ENCODE peak calls at places on chromosome 17, in seven cellular contexts. Y, O, F, L, G, M and R are unnamed samples.

GRCh38 chr17:80645706-80646325 is 101.2 kb downstream of the RPTOR start:
- DNase-seq in M (no peak), G (no peak), F (no peak), Y (no peak), L (no peak), O (no peak), R (no peak)

GRCh38 chr17:68518063-68518815 is 6.0 kb downstream of the PRKAR1A start:
- DNase-seq in F (no peak), O (no peak), G (peak; percentile 33), M (no peak), L (no peak), Y (no peak), R (no peak)

GRCh38 chr17:33811006-33811760 is 443.9 kb upstream of the CCL2 start:
- DNase-seq in F (no peak), M (no peak), G (no peak), L (no peak), Y (no peak), O (no peak), R (peak; percentile 52)

GRCh38 chr17:9768381-9768934 is 22.9 kb downstream of the DHRS7C start:
- DNase-seq in M (no peak), L (peak; percentile 31), F (no peak), O (peak; percentile 25), Y (no peak), G (no peak), R (no peak)

GRCh38 chr17:45835481-45835880 is 9.2 kb upstream of the SPPL2C start:
- DNase-seq in F (no peak), O (no peak), M (no peak), Y (no peak), G (peak; percentile 45), L (no peak), R (no peak)

GRCh38 chr17:31579265-31579664 is 187.8 kb downstream of the RAB11FIP4 start:
- DNase-seq in O (no peak), F (no peak), G (no peak), L (peak; percentile 64), M (no peak), Y (no peak), R (peak; percentile 91)

GRCh38 chr17:65346166-65346565 is 209.0 kb downstream of the RGS9 start:
- DNase-seq in M (no peak), L (no peak), G (no peak), O (no peak), Y (no peak), F (no peak), R (no peak)

GRCh38 chr17:1810450-1811103 is 19.1 kb downstream of the SMYD4 start:
- DNase-seq in M (no peak), F (no peak), G (no peak), L (no peak), O (no peak), Y (no peak), R (no peak)

GRCh38 chr17:63511331-63511730 is 11.8 kb upstream of the KCNH6 start:
- DNase-seq in L (no peak), M (no peak), O (no peak), G (no peak), Y (no peak), F (no peak), R (no peak)

GRCh38 chr17:14046978-14047377 is 22.3 kb upstream of the COX10 start:
- DNase-seq in L (no peak), M (no peak), G (no peak), Y (no peak), O (no peak), F (no peak), R (no peak)

GRCh38 chr17:80461527-80462166 is 14.8 kb downstream of the NPTX1 start:
- DNase-seq in Y (no peak), O (no peak), L (no peak), G (peak; percentile 57), M (no peak), F (no peak), R (no peak)

GRCh38 chr17:81032641-81033422 is 2.1 kb upstream of the BAIAP2 start:
- DNase-seq in Y (no peak), G (peak; percentile 80), M (no peak), F (no peak), O (no peak), L (peak; percentile 45), R (no peak)

DNA sequence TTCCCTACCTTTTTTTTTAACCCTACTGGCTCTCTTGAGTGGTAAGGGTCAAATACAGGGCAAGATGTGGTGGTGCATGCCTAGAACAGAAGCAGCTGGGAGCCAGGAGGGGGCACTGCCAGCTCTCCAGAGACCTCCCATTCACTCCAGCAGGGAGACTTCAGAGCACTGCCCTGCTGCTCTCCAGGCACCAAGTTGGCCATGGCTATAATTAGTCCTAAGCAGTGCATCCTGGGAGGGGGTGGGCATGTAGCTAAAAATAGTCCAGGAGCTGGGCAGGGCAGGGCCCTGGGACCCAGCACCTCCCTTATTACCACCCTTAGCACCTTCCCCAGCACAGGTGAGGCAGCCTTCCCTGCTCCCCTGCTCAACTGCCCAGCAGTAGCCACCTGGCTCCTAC is 3.5 kb downstream of the CORO6 start:
- DNase-seq in L (no peak), M (peak; percentile 74), G (no peak), O (no peak), F (no peak), Y (no peak), R (no peak)
- H3K4me1 ChIP-seq in L (peaks cover 23% of the 10 kb centered on the region), M (peaks cover 86% of the 10 kb centered on the region), G (peaks cover 66% of the 10 kb centered on the region), O (peaks cover 73% of the 10 kb centered on the region), F (peaks cover 81% of the 10 kb centered on the region), Y (peaks cover 55% of the 10 kb centered on the region), R (peaks cover 4% of the 10 kb centered on the region)

GRCh38 chr17:77285594-77286390 is 145.0 kb downstream of the SEC14L1 start:
- DNase-seq in M (peak; percentile 33), F (peak; percentile 25), G (peak; percentile 85), O (no peak), L (no peak), Y (no peak), R (peak; percentile 38)
- H3K4me3 ChIP-seq in M (no peak overlapping the region), F (no peak overlapping the region), G (no peak overlapping the region), O (no peak overlapping the region), L (no peak overlapping the region), Y (no peak overlapping the region), R (no peak overlapping the region)

GRCh38 chr17:57342141-57342540 is 85.8 kb downstream of the MSI2 start:
- DNase-seq in O (no peak), Y (no peak), F (no peak), M (no peak), L (no peak), G (no peak), R (no peak)

GRCh38 chr17:57341611-57342010 is 85.3 kb downstream of the MSI2 start:
- DNase-seq in F (no peak), G (no peak), L (no peak), O (no peak), M (no peak), Y (no peak), R (no peak)

GRCh38 chr17:57338257-57338919 is 82.1 kb downstream of the MSI2 start:
- DNase-seq in O (peak; percentile 16), Y (no peak), L (no peak), M (no peak), G (no peak), F (no peak), R (no peak)

GRCh38 chr17:57342963-57343589 is 86.8 kb downstream of the MSI2 start:
- DNase-seq in Y (no peak), G (no peak), L (no peak), F (no peak), M (no peak), O (peak; percentile 73), R (no peak)

GRCh38 chr17:57340160-57340981 is 84.0 kb downstream of the MSI2 start:
- DNase-seq in M (no peak), L (no peak), O (peak; percentile 75), Y (no peak), F (no peak), G (no peak), R (no peak)
- H3K4me1 ChIP-seq in M (peaks cover 46% of the 10 kb centered on the region), L (peaks cover 16% of the 10 kb centered on the region), O (peaks cover 16% of the 10 kb centered on the region), Y (peaks cover 3% of the 10 kb centered on the region), F (peaks cover 13% of the 10 kb centered on the region), G (no peaks in the 10 kb centered on the region), R (no peaks in the 10 kb centered on the region)

GRCh38 chr17:59762022-59762825 is 54.8 kb downstream of the VMP1 start:
- DNase-seq in F (no peak), L (no peak), O (no peak), Y (no peak), G (no peak), M (no peak), R (no peak)

GRCh38 chr17:59764292-59764741 is 56.9 kb downstream of the VMP1 start:
- DNase-seq in G (no peak), F (no peak), Y (no peak), L (no peak), O (no peak), M (no peak), R (no peak)

GRCh38 chr17:59761385-59762021 is 54.0 kb downstream of the VMP1 start:
- DNase-seq in L (peak; percentile 47), G (no peak), M (no peak), Y (no peak), F (no peak), O (no peak), R (no peak)

GRCh38 chr17:59763861-59764260 is 56.4 kb downstream of the VMP1 start:
- DNase-seq in M (no peak), O (no peak), G (no peak), F (no peak), L (no peak), Y (no peak), R (no peak)

DNA sequence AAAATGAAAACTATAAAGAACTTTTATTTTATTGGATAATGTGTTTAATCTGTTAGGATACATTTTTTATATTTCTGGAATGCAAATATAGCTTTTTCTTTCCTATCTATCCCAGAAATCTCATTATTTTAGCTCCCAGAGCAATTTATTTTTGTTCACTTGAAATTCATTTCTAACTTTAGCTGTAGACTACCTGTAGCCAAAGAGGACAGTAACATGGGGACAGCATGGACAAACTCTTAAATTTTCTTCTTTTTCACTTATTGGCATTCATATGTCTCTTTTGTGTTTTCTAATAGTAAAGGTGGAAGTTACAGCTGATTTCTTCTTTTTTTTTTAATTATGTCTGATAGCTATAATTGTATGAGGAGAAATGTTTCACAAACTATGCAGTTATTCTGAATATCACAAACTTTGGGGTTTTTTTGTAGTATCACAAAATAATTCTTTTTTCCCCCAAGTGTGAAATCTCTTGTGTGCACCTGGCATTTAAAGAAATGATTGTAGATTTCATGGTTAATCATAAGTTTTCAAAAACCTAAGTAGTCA is 55.4 kb downstream of the VMP1 start:
- DNase-seq in F (no peak), O (no peak), L (no peak), Y (no peak), G (no peak), M (no peak), R (no peak)
- H3K4me3 ChIP-seq in F (no peak overlapping the region), O (no peak overlapping the region), L (no peak overlapping the region), Y (no peak overlapping the region), G (no peak overlapping the region), M (no peak overlapping the region), R (no peak overlapping the region)

DNA sequence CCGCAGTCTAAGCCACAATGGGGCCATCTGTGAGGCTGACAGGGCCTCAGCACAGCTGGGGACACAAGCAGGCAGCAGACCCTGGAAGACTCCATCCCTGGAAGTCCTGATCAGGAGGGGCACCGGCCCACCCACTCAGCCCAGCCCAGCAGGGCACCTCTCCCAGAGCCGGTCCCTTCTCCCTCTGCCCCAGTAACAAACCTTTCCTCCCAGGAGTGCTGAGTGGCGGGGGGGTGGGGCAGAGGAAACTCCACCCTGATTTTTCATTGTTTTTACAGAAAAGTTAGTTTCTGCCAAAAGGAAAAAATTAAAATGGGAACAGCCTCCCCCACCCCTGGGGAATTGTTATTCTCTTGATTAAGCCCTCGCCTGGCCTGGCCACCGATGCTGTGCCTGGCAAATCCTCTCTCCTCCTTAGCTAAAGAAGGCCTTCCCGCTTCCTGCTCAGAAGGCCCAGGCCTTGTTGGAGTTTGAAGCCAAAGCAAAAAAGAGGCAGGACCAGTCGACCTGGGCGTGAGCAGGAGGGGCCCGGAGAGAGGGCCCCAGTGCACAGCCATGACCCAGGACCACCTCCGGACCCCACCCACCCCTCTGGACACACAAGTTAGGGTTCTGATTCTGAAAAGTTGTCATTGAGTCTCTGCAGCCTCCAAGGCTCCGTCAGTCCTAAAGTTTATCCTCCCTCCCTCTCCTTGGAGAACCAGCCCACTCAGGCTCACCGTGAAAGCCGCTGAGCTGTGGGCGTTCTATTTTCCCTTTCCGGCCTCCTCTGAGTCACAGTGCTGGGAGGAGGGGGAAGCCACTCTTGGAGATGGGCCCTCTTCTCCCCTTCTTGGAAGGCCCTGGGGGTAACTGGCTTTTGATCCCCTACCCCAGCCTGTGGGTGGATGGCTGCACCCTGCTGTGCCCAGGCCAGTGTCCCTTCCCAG is 128.4 kb upstream of the TNRC6C start:
- DNase-seq in F (peak; percentile 59), Y (no peak), L (no peak), M (peak; percentile 86), G (no peak), O (peak; percentile 56), R (no peak)
- H3K4me1 ChIP-seq in F (peaks cover 51% of the 10 kb centered on the region), Y (peaks cover 25% of the 10 kb centered on the region), L (peaks cover 6% of the 10 kb centered on the region), M (peaks cover 71% of the 10 kb centered on the region), G (peaks cover 10% of the 10 kb centered on the region), O (peaks cover 25% of the 10 kb centered on the region), R (peaks cover 43% of the 10 kb centered on the region)